ENCODE peak calls at places on chromosomes 7 and 10, in five cellular contexts. H, U, L, F and G are unnamed samples.

GRCh38 chr10:132297521-132297920 is 10.2 kb downstream of the STK32C start:
- DNase-seq in H (no peak), U (peak), L (peak), F (no peak), G (no peak)

GRCh38 chr7:85554294-85554877 is 367.5 kb upstream of the SEMA3D start:
- DNase-seq in H (peak), U (no peak), L (no peak), F (no peak), G (peak)

GRCh38 chr10:93152136-93152535 is 78.4 kb downstream of the CYP26A1 start:
- DNase-seq in H (no peak), U (no peak), L (no peak), F (no peak), G (no peak)

GRCh38 chr7:41640487-41640886 is 62.4 kb downstream of the INHBA start:
- DNase-seq in H (no peak), U (no peak), L (no peak), F (no peak), G (no peak)

GRCh38 chr7:21011153-21011552 is 224.5 kb upstream of the SP8 start:
- DNase-seq in H (no peak), U (no peak), L (no peak), F (no peak), G (no peak)

GRCh38 chr10:3452683-3453388 is 280.3 kb upstream of the PITRM1 start:
- DNase-seq in H (no peak), U (no peak), L (no peak), F (no peak), G (no peak)

GRCh38 chr7:77569514-77570232 is 32.6 kb downstream of the PTPN12 start:
- DNase-seq in H (no peak), U (no peak), L (no peak), F (no peak), G (no peak)

GRCh38 chr10:28668363-28669226 is 8.7 kb upstream of the BAMBI start:
- DNase-seq in H (peak), U (peak), L (peak), F (peak), G (peak)

GRCh38 chr10:99945286-99945685 is 64.5 kb downstream of the DNMBP start:
- DNase-seq in H (no peak), U (no peak), L (peak), F (no peak), G (no peak)

GRCh38 chr10:77195101-77195500 is 442.5 kb downstream of the KCNMA1 start:
- DNase-seq in H (no peak), U (no peak), L (peak), F (no peak), G (no peak)

GRCh38 chr7:110573862-110574528 is 516.9 kb upstream of the LRRN3 start:
- DNase-seq in H (no peak), U (no peak), L (no peak), F (no peak), G (no peak)

GRCh38 chr7:78510580-78511188 is 712.1 kb downstream of the PHTF2 start:
- DNase-seq in H (no peak), U (no peak), L (no peak), F (no peak), G (peak)

GRCh38 chr7:103752995-103753394 is 236.5 kb downstream of the RELN start:
- DNase-seq in H (no peak), U (no peak), L (no peak), F (no peak), G (no peak)

GRCh38 chr10:62978417-62978955 is 154.6 kb upstream of the NRBF2 start:
- DNase-seq in H (no peak), U (no peak), L (no peak), F (no peak), G (no peak)

GRCh38 chr10:53314856-53315255 is 542.3 kb upstream of the MBL2 start:
- DNase-seq in H (no peak), U (no peak), L (no peak), F (no peak), G (no peak)

GRCh38 chr10:30282226-30282625 is 66.9 kb downstream of the MTPAP start:
- DNase-seq in H (no peak), U (no peak), L (no peak), F (no peak), G (no peak)

GRCh38 chr10:3465406-3465891 is 292.9 kb upstream of the PITRM1 start:
- DNase-seq in H (no peak), U (no peak), L (no peak), F (no peak), G (no peak)

GRCh38 chr7:5064391-5065106 is 18.9 kb downstream of the RBAK start:
- DNase-seq in H (no peak), U (no peak), L (no peak), F (no peak), G (peak)

GRCh38 chr10:80491251-80492102 is 37.4 kb downstream of the TSPAN14 start:
- DNase-seq in H (no peak), U (no peak), L (no peak), F (no peak), G (no peak)

GRCh38 chr7:87345166-87345927 is at the start of gene CROT:
- DNase-seq in H (peak), U (peak), L (peak), F (peak), G (peak)

GRCh38 chr10:24851595-24851994 is 100.8 kb downstream of the PRTFDC1 start:
- DNase-seq in H (no peak), U (peak), L (no peak), F (no peak), G (no peak)

GRCh38 chr10:112724404-112724991 is 225.5 kb upstream of the TCF7L2 start:
- DNase-seq in H (no peak), U (no peak), L (no peak), F (no peak), G (no peak)

GRCh38 chr10:70777063-70777875 is 7.9 kb downstream of the TBATA start:
- DNase-seq in H (no peak), U (no peak), L (no peak), F (no peak), G (no peak)

GRCh38 chr10:91251430-91252056 is 31.1 kb downstream of the PCGF5 start:
- DNase-seq in H (peak), U (no peak), L (peak), F (peak), G (peak)

GRCh38 chr10:62047240-62047897 is 145.9 kb downstream of the ARID5B start:
- DNase-seq in H (peak), U (no peak), L (no peak), F (no peak), G (peak)

GRCh38 chr7:45594780-45595535 is 20.8 kb downstream of the ADCY1 start:
- DNase-seq in H (no peak), U (no peak), L (no peak), F (no peak), G (no peak)

GRCh38 chr10:50469288-50469687 is 154.5 kb downstream of the SGMS1 start:
- DNase-seq in H (no peak), U (no peak), L (no peak), F (no peak), G (no peak)

GRCh38 chr7:75628055-75628454 is 110.7 kb downstream of the HIP1 start:
- DNase-seq in H (no peak), U (no peak), L (no peak), F (no peak), G (no peak)

GRCh38 chr7:925601-926000 is 28.9 kb downstream of the ADAP1 start:
- DNase-seq in H (peak), U (peak), L (peak), F (peak), G (no peak)

GRCh38 chr7:155338632-155339320 is 41.1 kb downstream of the INSIG1 start:
- DNase-seq in H (no peak), U (no peak), L (no peak), F (no peak), G (no peak)

GRCh38 chr7:134480730-134481129 is 21.8 kb upstream of the AKR1B1 start:
- DNase-seq in H (no peak), U (no peak), L (no peak), F (no peak), G (no peak)
- H3K4me3 ChIP-seq in H (no peak), U (no peak), L (no peak), F (no peak), G (no peak)

GRCh38 chr7:16422100-16422430 is 727 bp upstream of the CRPPA start:
- DNase-seq in H (no peak), U (no peak), L (no peak), F (no peak), G (no peak)

GRCh38 chr7:16419859-16420258 is 1.5 kb downstream of the CRPPA start:
- DNase-seq in H (no peak), U (no peak), L (no peak), F (no peak), G (no peak)

GRCh38 chr7:16421333-16422099 is at the start of gene CRPPA:
- DNase-seq in H (no peak), U (peak), L (peak), F (no peak), G (no peak)

GRCh38 chr7:16420329-16420648 is 1.0 kb downstream of the CRPPA start:
- DNase-seq in H (no peak), U (no peak), L (no peak), F (no peak), G (no peak)

DNA sequence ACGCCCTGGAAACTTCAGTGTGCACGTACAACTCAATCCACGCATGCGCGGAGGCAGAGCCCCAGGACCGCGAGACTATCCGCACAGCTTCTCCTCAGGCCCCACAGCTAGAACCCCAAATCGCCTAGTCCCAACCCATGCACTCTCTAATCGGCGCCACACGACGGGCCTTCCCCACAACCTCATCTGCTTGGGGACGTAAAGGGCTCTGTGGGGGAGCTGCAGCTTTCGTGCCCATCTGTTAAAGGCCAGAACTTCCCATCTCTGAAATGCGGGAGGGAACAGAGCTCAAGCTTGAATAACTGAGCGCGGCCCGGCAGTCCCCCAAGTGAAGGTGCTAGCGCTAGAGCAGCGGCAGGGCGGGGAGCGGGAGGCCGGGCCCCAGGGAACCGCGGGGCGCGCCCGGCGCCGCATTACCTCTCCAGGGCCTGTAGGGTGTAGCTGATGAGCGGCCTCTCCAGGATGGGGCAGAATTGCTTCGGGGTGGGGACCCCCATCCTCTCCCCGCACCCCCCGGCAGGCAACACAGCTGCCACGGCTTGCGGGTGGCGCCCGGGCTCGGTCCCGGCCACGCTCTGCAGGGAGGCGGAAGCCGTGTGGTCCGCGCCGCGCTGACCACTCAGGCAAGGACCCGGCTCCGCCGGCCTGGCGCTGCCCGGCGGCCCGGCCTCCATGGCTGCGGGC is 547 bp downstream of the CRPPA start:
- DNase-seq in H (no peak), U (peak), L (peak), F (peak), G (peak)
- TF ChIP-seq CTCF in H (no peak), U (peak), L (peak), F (peak), G (no peak)

DNA sequence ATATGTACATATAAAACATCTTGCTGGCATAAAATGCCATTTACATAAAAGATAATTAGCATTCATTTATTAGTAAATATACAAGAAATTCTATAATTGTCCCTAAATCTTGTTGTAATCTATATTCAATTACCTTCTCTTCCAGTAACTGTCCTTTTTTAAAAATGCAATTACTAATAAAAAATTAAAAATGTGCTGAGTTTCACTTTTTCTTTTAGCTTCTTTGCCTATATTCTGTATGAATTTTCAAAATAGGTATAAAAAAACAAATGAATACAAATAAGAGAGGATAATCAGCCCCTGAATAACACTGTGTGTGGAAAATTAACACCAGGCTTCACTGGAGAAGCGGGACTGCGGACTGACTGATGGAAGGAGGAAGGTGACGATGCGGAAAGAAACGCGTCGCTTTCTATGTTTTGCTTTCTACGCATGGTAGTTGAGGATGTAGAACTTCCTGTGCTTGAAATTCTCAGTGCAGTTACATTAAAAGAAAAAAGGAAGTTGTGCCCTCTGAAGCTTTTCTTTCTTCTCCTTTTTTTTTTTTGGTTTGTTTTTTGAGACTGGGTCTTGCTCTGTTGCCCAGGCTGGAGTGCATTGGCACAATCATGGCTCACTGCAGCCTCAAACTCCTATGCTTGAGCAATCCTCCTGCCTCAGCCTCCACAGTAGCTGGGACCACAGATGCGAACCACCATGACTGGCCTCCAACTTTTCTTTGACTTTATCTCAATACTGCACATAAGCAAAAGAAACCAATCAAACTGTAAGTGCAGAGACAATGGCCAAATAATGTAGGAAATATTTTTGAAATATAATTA is 7.4 kb upstream of the ZMYND11 start:
- DNase-seq in H (peak), U (no peak), L (no peak), F (no peak), G (peak)
- H3K4me3 ChIP-seq in H (peak), U (no peak), L (no peak), F (no peak), G (peak)

DNA sequence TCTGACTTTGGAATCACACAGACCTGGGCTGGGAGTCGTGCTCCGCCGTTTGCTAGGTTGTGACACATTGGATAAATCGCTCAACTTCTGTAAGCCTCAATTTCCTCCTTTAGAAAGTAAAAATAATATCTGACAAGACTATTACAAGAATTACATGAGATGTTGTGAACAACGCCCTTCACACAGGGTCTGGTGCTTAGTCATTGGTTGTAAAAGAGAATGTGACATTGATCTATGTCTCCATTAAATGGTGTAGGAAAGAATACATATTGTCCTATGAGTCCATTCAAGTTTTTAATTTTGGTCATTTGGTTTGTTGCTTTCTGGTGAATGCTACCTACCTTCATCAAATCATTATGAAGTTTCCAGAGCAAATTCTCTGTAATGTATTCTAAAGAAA is 12.6 kb upstream of the ADRB1 start:
- DNase-seq in H (no peak), U (no peak), L (no peak), F (no peak), G (no peak)
- TF ChIP-seq CTCF in H (no peak), U (no peak), L (no peak), F (no peak), G (no peak)

GRCh38 chr10:13717936-13718772 is 131.4 kb downstream of the PRPF18 start:
- DNase-seq in H (peak), U (peak), L (peak), F (peak), G (peak)

GRCh38 chr10:13718820-13719219 is 132.1 kb downstream of the PRPF18 start:
- DNase-seq in H (no peak), U (no peak), L (no peak), F (no peak), G (no peak)

GRCh38 chr10:13719411-13719810 is 132.6 kb downstream of the PRPF18 start:
- DNase-seq in H (no peak), U (no peak), L (no peak), F (no peak), G (no peak)

GRCh38 chr10:13716161-13717071 is 129.7 kb downstream of the PRPF18 start:
- DNase-seq in H (no peak), U (no peak), L (no peak), F (peak), G (no peak)

DNA sequence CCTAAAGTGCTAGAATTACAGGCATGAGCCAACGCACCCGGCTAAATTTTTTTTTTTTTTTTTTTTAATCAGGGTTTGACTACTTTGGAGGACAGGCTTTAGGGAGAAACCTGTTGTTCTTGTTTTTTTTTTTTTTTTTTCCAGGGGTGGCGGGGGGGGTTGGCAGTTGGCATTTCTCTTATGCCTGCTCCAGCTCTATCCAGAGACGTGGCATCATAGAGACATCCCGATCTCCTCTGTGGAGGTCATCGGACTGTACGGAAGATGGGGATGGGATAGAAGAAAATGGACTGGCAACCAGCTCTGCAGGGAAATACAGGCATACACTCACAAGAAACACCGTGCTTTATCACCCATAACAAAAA is 130.8 kb downstream of the PRPF18 start:
- DNase-seq in H (no peak), U (no peak), L (no peak), F (no peak), G (no peak)
- H3K4me3 ChIP-seq in H (no peak), U (no peak), L (no peak), F (peak), G (no peak)